ENCODE peak calls at places on chromosomes 3 and 15, in eight cellular contexts. L is IMR-90; Z is gastrocnemius medialis; J is body of pancreas; X is CD8-positive, alpha-beta memory T cell; R is DND-41; W is CD8-positive, alpha-beta T cell; B is suprapubic skin. G is an unnamed sample.

GRCh38 chr3:125694761-125695294 is 99.5 kb upstream of the OSBPL11 start:
- DNase-seq in J (peak; percentile 34), W (no peak), L (no peak), Z (no peak), B (no peak), X (no peak), R (no peak), G (no peak)

GRCh38 chr3:126208182-126208581 is 27.8 kb upstream of the ALDH1L1 start:
- DNase-seq in R (no peak), W (no peak), X (no peak), L (no peak), B (no peak), J (no peak), Z (no peak), G (no peak)

GRCh38 chr3:141452773-141453172 is 34.1 kb upstream of the RASA2 start:
- DNase-seq in X (no peak), J (no peak), W (no peak), B (no peak), L (no peak), Z (no peak), R (no peak), G (no peak)

GRCh38 chr3:194255252-194256039 is 95.7 kb downstream of the CPN2 start:
- DNase-seq in X (peak; percentile 27), B (peak; percentile 88), W (peak; percentile 20), Z (peak; percentile 48), J (peak; percentile 37), L (no peak), R (peak; percentile 96), G (peak; percentile 82)

GRCh38 chr3:182118081-182118480 is 406.4 kb downstream of the SOX2 start:
- DNase-seq in Z (no peak), X (no peak), R (no peak), W (no peak), J (no peak), L (no peak), B (no peak), G (no peak)

GRCh38 chr3:64184621-64185020 is 40.6 kb downstream of the PRICKLE2 start:
- DNase-seq in Z (no peak), X (no peak), R (no peak), L (peak; percentile 71), B (no peak), J (no peak), W (no peak), G (no peak)

GRCh38 chr3:32412887-32413286 is 21.2 kb downstream of the CMTM7 start:
- DNase-seq in W (no peak), B (no peak), X (no peak), R (no peak), Z (no peak), J (peak; percentile 37), L (no peak), G (no peak)

GRCh38 chr3:151837057-151837456 is 23.1 kb downstream of the AADAC start:
- DNase-seq in J (peak; percentile 51), L (peak; percentile 89), Z (no peak), R (no peak), B (no peak), W (no peak), X (no peak), G (no peak)

GRCh38 chr15:22961661-22962221 is 18.4 kb downstream of the CYFIP1 start:
- DNase-seq in B (no peak), Z (no peak), W (no peak), J (peak; percentile 79), X (no peak), R (no peak), L (peak; percentile 41), G (no peak)
- H3K27ac ChIP-seq in B (no peak overlapping the region), Z (peak overlapping the region; percentile 40), W (no peak overlapping the region), J (peak overlapping the region; percentile 68), X (no peak overlapping the region), R (no peak overlapping the region), L (peak overlapping the region; percentile 79), G (peak overlapping the region; percentile 78)

GRCh38 chr3:148938931-148939330 is 52.4 kb upstream of the GYG1 start:
- DNase-seq in W (no peak), Z (no peak), X (no peak), R (no peak), L (no peak), J (no peak), B (no peak), G (no peak)

GRCh38 chr3:148938306-148938705 is 53.0 kb upstream of the GYG1 start:
- DNase-seq in L (no peak), B (no peak), Z (no peak), J (no peak), W (no peak), R (no peak), X (no peak), G (no peak)

GRCh38 chr3:148948913-148949657 is 42.3 kb upstream of the GYG1 start:
- DNase-seq in R (no peak), J (peak; percentile 73), L (no peak), W (no peak), X (no peak), B (no peak), Z (no peak), G (no peak)

GRCh38 chr3:148940983-148941382 is 50.4 kb upstream of the GYG1 start:
- DNase-seq in J (no peak), X (no peak), W (no peak), R (no peak), L (no peak), Z (no peak), B (no peak), G (no peak)

DNA sequence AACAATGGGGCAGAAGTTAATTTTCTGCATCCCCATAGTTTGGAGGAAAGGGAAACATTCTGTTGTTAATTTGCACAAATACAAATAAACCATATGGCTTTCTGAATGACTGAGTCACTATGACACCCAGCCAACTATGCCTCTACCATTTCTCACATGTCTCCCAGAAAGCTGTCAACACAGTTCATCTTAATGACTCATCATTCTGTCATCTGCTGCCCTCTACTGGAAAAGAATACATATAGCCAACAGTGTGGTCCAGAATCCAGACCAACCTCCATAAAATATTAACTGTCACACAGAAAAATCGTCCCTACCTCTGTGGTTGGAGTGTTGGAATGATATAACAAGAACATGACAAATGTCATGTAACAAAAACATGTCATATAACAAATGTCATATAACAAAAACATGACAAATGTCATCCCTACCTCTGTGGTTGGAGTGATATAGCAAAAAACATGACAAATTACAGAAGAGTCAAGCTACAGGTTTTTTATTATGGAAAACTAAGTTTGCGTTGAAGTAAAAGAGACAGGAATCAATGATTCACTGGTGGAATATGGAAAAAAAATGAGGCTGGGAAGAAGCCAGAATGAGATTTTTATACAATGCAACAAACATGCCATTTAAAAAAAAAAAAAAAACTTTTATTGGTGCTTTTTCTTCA is 47.7 kb upstream of the GYG1 start:
- DNase-seq in L (peak; percentile 85), B (no peak), R (peak; percentile 16), X (peak; percentile 19), W (no peak), Z (peak; percentile 53), J (no peak), G (no peak)
- H3K4me1 ChIP-seq in L (peaks cover 3% of the 10 kb centered on the region), B (no peaks in the 10 kb centered on the region), R (no peaks in the 10 kb centered on the region), X (no peaks in the 10 kb centered on the region), W (no peaks in the 10 kb centered on the region), Z (peaks cover 8% of the 10 kb centered on the region), J (peaks cover 2% of the 10 kb centered on the region), G (no peaks in the 10 kb centered on the region)

DNA sequence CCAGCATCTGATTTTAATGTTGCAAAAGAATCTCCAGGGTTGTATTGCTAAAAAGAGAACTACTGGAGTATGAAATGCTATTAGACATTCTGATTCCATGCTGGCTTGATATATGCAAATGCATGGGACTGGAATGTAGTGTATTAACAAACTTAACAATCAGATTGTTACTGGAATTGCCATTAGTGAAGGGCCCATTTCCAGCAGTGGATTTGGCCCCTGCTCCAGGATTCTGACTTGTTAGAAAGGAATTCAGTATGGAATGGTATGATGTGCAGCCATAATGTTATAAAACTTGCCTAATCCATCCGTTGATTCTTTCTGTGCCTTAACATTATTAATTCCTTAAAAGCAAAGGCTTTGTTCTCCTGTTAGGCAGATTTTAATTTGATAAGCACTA is 7.9 kb downstream of the ARRDC4 start:
- DNase-seq in B (no peak), L (peak; percentile 90), R (no peak), Z (no peak), J (no peak), W (no peak), X (no peak), G (no peak)
- H3K36me3 ChIP-seq in B (peaks cover 53% of the 10 kb centered on the region), L (peaks cover 8% of the 10 kb centered on the region), R (peaks cover 80% of the 10 kb centered on the region), Z (peaks cover 71% of the 10 kb centered on the region), J (peaks cover 19% of the 10 kb centered on the region), W (peaks cover 14% of the 10 kb centered on the region), X (no peaks in the 10 kb centered on the region), G (peaks cover 78% of the 10 kb centered on the region)

GRCh38 chr3:124246949-124247348 is 255.0 kb upstream of the ROPN1 start:
- DNase-seq in W (no peak), B (no peak), X (no peak), Z (peak; percentile 20), J (peak; percentile 21), L (peak; percentile 25), R (no peak), G (no peak)

GRCh38 chr3:124246366-124246765 is 254.4 kb upstream of the ROPN1 start:
- DNase-seq in Z (no peak), X (no peak), R (no peak), J (no peak), W (no peak), B (no peak), L (peak; percentile 31), G (no peak)

GRCh38 chr3:124243253-124243859 is 251.4 kb upstream of the ROPN1 start:
- DNase-seq in R (no peak), B (no peak), Z (no peak), W (no peak), J (no peak), X (no peak), L (no peak), G (no peak)

GRCh38 chr3:124250053-124250452 is 258.1 kb upstream of the ROPN1 start:
- DNase-seq in R (no peak), J (no peak), X (no peak), L (no peak), B (no peak), W (no peak), Z (no peak), G (no peak)

GRCh38 chr3:124248471-124249028 is 256.6 kb upstream of the ROPN1 start:
- DNase-seq in B (no peak), J (peak; percentile 38), W (no peak), X (no peak), L (peak; percentile 91), Z (peak; percentile 41), R (no peak), G (peak; percentile 54)
- H3K27ac ChIP-seq in B (peak overlapping the region; percentile 78), J (peak overlapping the region; percentile 49), W (no peak overlapping the region), X (no peak overlapping the region), L (peak overlapping the region; percentile 77), Z (peak overlapping the region; percentile 81), R (no peak overlapping the region), G (peak overlapping the region; percentile 94)

GRCh38 chr15:25736451-25736850 is 126.7 kb downstream of the ATP10A start:
- DNase-seq in W (no peak), R (no peak), Z (no peak), X (no peak), B (no peak), L (peak; percentile 24), J (no peak), G (no peak)

GRCh38 chr15:25740438-25741252 is 122.5 kb downstream of the ATP10A start:
- DNase-seq in Z (no peak), L (no peak), R (no peak), J (no peak), X (no peak), W (no peak), B (no peak), G (no peak)

GRCh38 chr15:25737218-25737643 is 125.9 kb downstream of the ATP10A start:
- DNase-seq in J (no peak), B (no peak), X (no peak), L (peak; percentile 41), Z (peak; percentile 36), R (no peak), W (no peak), G (peak; percentile 62)

GRCh38 chr15:25739687-25740121 is 123.4 kb downstream of the ATP10A start:
- DNase-seq in R (peak; percentile 6), B (no peak), W (no peak), L (peak; percentile 64), J (peak; percentile 19), X (peak; percentile 42), Z (no peak), G (no peak)

GRCh38 chr15:25738171-25738792 is 124.8 kb downstream of the ATP10A start:
- DNase-seq in J (no peak), X (no peak), W (no peak), Z (no peak), R (no peak), B (no peak), L (peak; percentile 46), G (no peak)
- H3K4me1 ChIP-seq in J (no peaks in the 10 kb centered on the region), X (no peaks in the 10 kb centered on the region), W (peaks cover 4% of the 10 kb centered on the region), Z (peaks cover 11% of the 10 kb centered on the region), R (no peaks in the 10 kb centered on the region), B (peaks cover 10% of the 10 kb centered on the region), L (peaks cover 13% of the 10 kb centered on the region), G (peaks cover 26% of the 10 kb centered on the region)

G was measured in left ventricle myocardium inferior.